ENCODE peak calls at places on chromosomes 7 and 10, in seven cellular contexts. K, Q, P, N, A, H and O are unnamed samples.

GRCh38 chr7:151844080-151844827 is 32.7 kb downstream of the PRKAG2 start:
- DNase-seq in K (no peak), Q (no peak), P (no peak), N (no peak), A (no peak), H (peak), O (no peak)

GRCh38 chr7:155692317-155692716 is 47.9 kb downstream of the RBM33 start:
- DNase-seq in K (no peak), Q (no peak), P (no peak), N (no peak), A (no peak), H (no peak), O (no peak)

GRCh38 chr7:137990251-137990901 is 11.5 kb downstream of the CREB3L2 start:
- DNase-seq in K (no peak), Q (no peak), P (no peak), N (no peak), A (no peak), H (peak), O (no peak)

GRCh38 chr7:55641811-55642210 is 69.5 kb upstream of the VOPP1 start:
- DNase-seq in K (no peak), Q (no peak), P (no peak), N (no peak), A (no peak), H (no peak), O (no peak)

GRCh38 chr10:98038333-98038732 is 7.9 kb upstream of the CRTAC1 start:
- DNase-seq in K (no peak), Q (no peak), P (no peak), N (no peak), A (no peak), H (no peak), O (no peak)

GRCh38 chr7:47635091-47636090 is 53.5 kb upstream of the TNS3 start:
- DNase-seq in K (peak), Q (no peak), P (no peak), N (no peak), A (no peak), H (no peak), O (peak)

GRCh38 chr10:92573798-92574544 is at the start of gene IDE:
- DNase-seq in K (peak), Q (peak), P (peak), N (peak), A (peak), H (peak), O (peak)

GRCh38 chr7:78528964-78529363 is 730.4 kb downstream of the PHTF2 start:
- DNase-seq in K (no peak), Q (no peak), P (no peak), N (no peak), A (no peak), H (peak), O (no peak)

GRCh38 chr7:657565-658119 is 68.9 kb upstream of the DNAAF5 start:
- DNase-seq in K (no peak), Q (no peak), P (no peak), N (no peak), A (no peak), H (no peak), O (no peak)

GRCh38 chr7:27150568-27151340 is 1.6 kb downstream of the HOXA3 start:
- DNase-seq in K (peak), Q (peak), P (no peak), N (peak), A (peak), H (peak), O (peak)

GRCh38 chr10:124706876-124707516 is 37.2 kb downstream of the FAM53B start:
- DNase-seq in K (no peak), Q (no peak), P (no peak), N (no peak), A (no peak), H (no peak), O (peak)

GRCh38 chr7:3103614-3104399 is 60.1 kb upstream of the CARD11 start:
- DNase-seq in K (no peak), Q (no peak), P (no peak), N (no peak), A (no peak), H (no peak), O (no peak)

GRCh38 chr10:104146871-104147270 is 24.9 kb downstream of the SFR1 start:
- DNase-seq in K (peak), Q (no peak), P (no peak), N (no peak), A (peak), H (no peak), O (no peak)

GRCh38 chr10:103835121-103836045 is 20.0 kb downstream of the SH3PXD2A start:
- DNase-seq in K (no peak), Q (no peak), P (no peak), N (no peak), A (no peak), H (no peak), O (peak)

GRCh38 chr10:58044072-58044471 is 223.6 kb downstream of the IPMK start:
- DNase-seq in K (no peak), Q (no peak), P (no peak), N (no peak), A (no peak), H (peak), O (no peak)

GRCh38 chr7:45583296-45583695 is 9.1 kb downstream of the ADCY1 start:
- DNase-seq in K (no peak), Q (no peak), P (no peak), N (no peak), A (no peak), H (no peak), O (no peak)

GRCh38 chr10:22911889-22912762 is 15.7 kb upstream of the ARMC3 start:
- DNase-seq in K (peak), Q (no peak), P (no peak), N (no peak), A (no peak), H (peak), O (no peak)

GRCh38 chr10:2145486-2145885 is 408.2 kb upstream of the ADARB2 start:
- DNase-seq in K (no peak), Q (no peak), P (no peak), N (no peak), A (no peak), H (no peak), O (no peak)

GRCh38 chr7:139931190-139932007 is 102.3 kb downstream of the TBXAS1 start:
- DNase-seq in K (no peak), Q (no peak), P (no peak), N (no peak), A (no peak), H (no peak), O (no peak)